ENCODE peak calls at places on chromosomes 2 and 18, in nine cellular contexts. One of them, this sample, is unnamed.

GRCh38 chr2:127408004-127408806 is 10.0 kb upstream of the PROC start:
- DNase-seq in GM23248: peak; percentile 96
- DNase-seq in neural progenitor cell: peak; percentile 93
- DNase-seq in SK-N-SH: peak; percentile 98
- DNase-seq in MM.1S: peak; percentile 87
- DNase-seq in PC-3: peak; percentile 95
- DNase-seq in HCT116: peak; percentile 57
- DNase-seq in GM23338: peak; percentile 94
- DNase-seq in hepatocyte: peak; percentile 98
- DNase-seq in this sample: peak; percentile 49

GRCh38 chr2:30511122-30512083 is 64.4 kb downstream of the LCLAT1 start:
- DNase-seq in GM23248: peak; percentile 70
- DNase-seq in neural progenitor cell: no peak
- DNase-seq in SK-N-SH: peak; percentile 24
- DNase-seq in MM.1S: no peak
- DNase-seq in PC-3: peak; percentile 51
- DNase-seq in HCT116: peak; percentile 57
- DNase-seq in GM23338: peak; percentile 11
- DNase-seq in hepatocyte: peak; percentile 21
- DNase-seq in this sample: no peak

GRCh38 chr2:233107011-233107410 is 46.9 kb downstream of the INPP5D start:
- DNase-seq in GM23248: no peak
- DNase-seq in neural progenitor cell: no peak
- DNase-seq in SK-N-SH: no peak
- DNase-seq in MM.1S: no peak
- DNase-seq in PC-3: no peak
- DNase-seq in HCT116: no peak
- DNase-seq in GM23338: no peak
- DNase-seq in hepatocyte: no peak
- DNase-seq in this sample: no peak

GRCh38 chr2:132984731-132985130 is 314.7 kb upstream of the LYPD1 start:
- DNase-seq in GM23248: no peak
- DNase-seq in neural progenitor cell: no peak
- DNase-seq in SK-N-SH: no peak
- DNase-seq in MM.1S: no peak
- DNase-seq in PC-3: no peak
- DNase-seq in HCT116: no peak
- DNase-seq in GM23338: no peak
- DNase-seq in hepatocyte: no peak
- DNase-seq in this sample: no peak

GRCh38 chr2:31397099-31397498 is 17.4 kb downstream of the XDH start:
- DNase-seq in GM23248: no peak
- DNase-seq in neural progenitor cell: no peak
- DNase-seq in SK-N-SH: no peak
- DNase-seq in MM.1S: peak; percentile 83
- DNase-seq in PC-3: no peak
- DNase-seq in HCT116: no peak
- DNase-seq in GM23338: no peak
- DNase-seq in hepatocyte: no peak
- DNase-seq in this sample: no peak

GRCh38 chr2:85852979-85853498 is 35.8 kb downstream of the ST3GAL5 start:
- DNase-seq in GM23248: peak; percentile 76
- DNase-seq in neural progenitor cell: no peak
- DNase-seq in SK-N-SH: peak; percentile 50
- DNase-seq in MM.1S: no peak
- DNase-seq in PC-3: no peak
- DNase-seq in HCT116: no peak
- DNase-seq in GM23338: no peak
- DNase-seq in hepatocyte: no peak
- DNase-seq in this sample: peak; percentile 25

GRCh38 chr18:22088029-22088428 is 81.4 kb upstream of the GATA6 start:
- DNase-seq in GM23248: no peak
- DNase-seq in neural progenitor cell: no peak
- DNase-seq in SK-N-SH: no peak
- DNase-seq in MM.1S: no peak
- DNase-seq in PC-3: no peak
- DNase-seq in HCT116: no peak
- DNase-seq in GM23338: no peak
- DNase-seq in hepatocyte: no peak
- DNase-seq in this sample: no peak

GRCh38 chr18:75204978-75205759 is 3.8 kb downstream of the PTGR3 start:
- DNase-seq in GM23248: no peak
- DNase-seq in neural progenitor cell: peak; percentile 38
- DNase-seq in SK-N-SH: no peak
- DNase-seq in MM.1S: no peak
- DNase-seq in PC-3: no peak
- DNase-seq in HCT116: no peak
- DNase-seq in GM23338: peak; percentile 39
- DNase-seq in hepatocyte: no peak
- DNase-seq in this sample: no peak

GRCh38 chr2:202339052-202339870 is 36.9 kb upstream of the BMPR2 start:
- DNase-seq in GM23248: peak; percentile 57
- DNase-seq in neural progenitor cell: no peak
- DNase-seq in SK-N-SH: no peak
- DNase-seq in MM.1S: no peak
- DNase-seq in PC-3: peak; percentile 98
- DNase-seq in HCT116: no peak
- DNase-seq in GM23338: no peak
- DNase-seq in hepatocyte: peak; percentile 13
- DNase-seq in this sample: no peak

DNA sequence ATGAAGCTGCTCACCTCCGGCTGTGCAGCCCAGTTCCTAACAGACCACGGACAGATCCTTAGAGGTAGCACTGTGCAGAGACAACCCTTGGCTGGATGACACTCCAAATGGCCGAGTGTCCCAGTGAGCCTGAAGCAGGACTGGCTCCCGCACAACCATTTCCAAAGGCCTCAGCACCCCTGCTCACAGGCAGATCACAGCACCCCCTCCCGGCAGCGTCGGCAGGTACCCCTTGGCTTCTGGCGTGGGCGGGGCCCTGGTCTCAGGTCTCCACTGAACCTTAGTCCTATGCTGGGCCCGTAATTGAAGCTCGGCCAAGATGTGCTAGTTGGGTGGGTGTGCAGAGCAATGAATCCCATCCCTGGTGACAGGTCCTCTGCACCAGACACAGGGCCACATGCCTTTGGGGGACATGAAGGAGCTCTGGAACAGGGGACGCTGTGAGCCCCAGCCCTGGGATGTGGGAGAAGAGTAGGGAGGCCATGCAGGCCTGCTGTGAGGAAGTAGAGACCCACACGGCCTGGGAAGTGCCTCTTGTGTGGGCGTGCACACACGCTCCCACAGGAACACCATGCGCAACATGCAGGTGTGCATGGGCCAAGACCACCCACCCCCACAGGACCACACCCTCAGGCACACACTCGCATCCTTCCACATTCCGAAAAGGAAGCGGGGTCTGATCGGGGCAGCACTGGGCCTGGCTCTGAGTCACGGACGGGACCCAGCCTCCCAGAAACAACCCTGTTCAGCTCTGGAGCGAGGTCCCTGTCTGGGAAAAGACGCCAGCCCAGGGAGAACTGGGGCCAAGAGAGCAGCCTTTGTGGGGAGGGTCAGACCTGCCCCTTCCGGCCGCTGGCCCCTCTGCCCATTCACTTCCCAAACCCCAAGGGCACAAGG is 2.8 kb downstream of the DUSP2 start:
- DNase-seq in GM23248: no peak
- DNase-seq in neural progenitor cell: no peak
- DNase-seq in SK-N-SH: no peak
- DNase-seq in MM.1S: no peak
- DNase-seq in PC-3: no peak
- DNase-seq in HCT116: no peak
- DNase-seq in GM23338: peak; percentile 71
- DNase-seq in hepatocyte: no peak
- DNase-seq in this sample: peak; percentile 70
- H3K4me2 ChIP-seq in GM23248: no peak overlapping the region
- H3K4me2 ChIP-seq in neural progenitor cell: no peak overlapping the region
- H3K4me2 ChIP-seq in SK-N-SH: no peak overlapping the region
- H3K4me2 ChIP-seq in MM.1S: no peak overlapping the region
- H3K4me2 ChIP-seq in PC-3: no peak overlapping the region
- H3K4me2 ChIP-seq in HCT116: no peak overlapping the region
- H3K4me2 ChIP-seq in GM23338: no peak overlapping the region
- H3K4me2 ChIP-seq in hepatocyte: no peak overlapping the region
- H3K4me2 ChIP-seq in this sample: peak overlapping the region; percentile 98

GRCh38 chr18:36895606-36896005 is 66.7 kb downstream of the KIAA1328 start:
- DNase-seq in GM23248: no peak
- DNase-seq in neural progenitor cell: no peak
- DNase-seq in SK-N-SH: no peak
- DNase-seq in MM.1S: no peak
- DNase-seq in PC-3: no peak
- DNase-seq in HCT116: no peak
- DNase-seq in GM23338: no peak
- DNase-seq in hepatocyte: no peak
- DNase-seq in this sample: no peak

GRCh38 chr18:36897253-36897652 is 68.3 kb downstream of the KIAA1328 start:
- DNase-seq in GM23248: no peak
- DNase-seq in neural progenitor cell: no peak
- DNase-seq in SK-N-SH: no peak
- DNase-seq in MM.1S: no peak
- DNase-seq in PC-3: no peak
- DNase-seq in HCT116: no peak
- DNase-seq in GM23338: no peak
- DNase-seq in hepatocyte: no peak
- DNase-seq in this sample: no peak

GRCh38 chr18:36903215-36903928 is 74.4 kb downstream of the KIAA1328 start:
- DNase-seq in GM23248: peak; percentile 62
- DNase-seq in neural progenitor cell: no peak
- DNase-seq in SK-N-SH: no peak
- DNase-seq in MM.1S: no peak
- DNase-seq in PC-3: no peak
- DNase-seq in HCT116: no peak
- DNase-seq in GM23338: no peak
- DNase-seq in hepatocyte: no peak
- DNase-seq in this sample: no peak

GRCh38 chr18:36901277-36901701 is 72.4 kb downstream of the KIAA1328 start:
- DNase-seq in GM23248: peak; percentile 7
- DNase-seq in neural progenitor cell: no peak
- DNase-seq in SK-N-SH: no peak
- DNase-seq in MM.1S: no peak
- DNase-seq in PC-3: peak; percentile 27
- DNase-seq in HCT116: no peak
- DNase-seq in GM23338: no peak
- DNase-seq in hepatocyte: no peak
- DNase-seq in this sample: no peak

GRCh38 chr18:36899289-36899688 is 70.4 kb downstream of the KIAA1328 start:
- DNase-seq in GM23248: peak; percentile 2
- DNase-seq in neural progenitor cell: peak; percentile 31
- DNase-seq in SK-N-SH: no peak
- DNase-seq in MM.1S: peak; percentile 65
- DNase-seq in PC-3: peak; percentile 48
- DNase-seq in HCT116: peak; percentile 39
- DNase-seq in GM23338: peak; percentile 79
- DNase-seq in hepatocyte: peak; percentile 11
- DNase-seq in this sample: peak; percentile 11
- TF ChIP-seq EZH2phosphoT487 in GM23248: no peak
- TF ChIP-seq EZH2phosphoT487 in neural progenitor cell: no peak
- TF ChIP-seq EZH2phosphoT487 in SK-N-SH: no peak
- TF ChIP-seq EZH2phosphoT487 in MM.1S: no peak
- TF ChIP-seq EZH2phosphoT487 in PC-3: no peak
- TF ChIP-seq EZH2phosphoT487 in HCT116: no peak
- TF ChIP-seq EZH2phosphoT487 in GM23338: no peak
- TF ChIP-seq EZH2phosphoT487 in hepatocyte: no peak
- TF ChIP-seq EZH2phosphoT487 in this sample: no peak

GRCh38 chr2:20917287-20917660 is 94.4 kb upstream of the LDAH start:
- DNase-seq in GM23248: no peak
- DNase-seq in neural progenitor cell: no peak
- DNase-seq in SK-N-SH: no peak
- DNase-seq in MM.1S: no peak
- DNase-seq in PC-3: no peak
- DNase-seq in HCT116: no peak
- DNase-seq in GM23338: no peak
- DNase-seq in hepatocyte: no peak
- DNase-seq in this sample: no peak

GRCh38 chr2:20917724-20918572 is 95.0 kb upstream of the LDAH start:
- DNase-seq in GM23248: no peak
- DNase-seq in neural progenitor cell: peak; percentile 18
- DNase-seq in SK-N-SH: no peak
- DNase-seq in MM.1S: no peak
- DNase-seq in PC-3: peak; percentile 10
- DNase-seq in HCT116: no peak
- DNase-seq in GM23338: no peak
- DNase-seq in hepatocyte: no peak
- DNase-seq in this sample: no peak

GRCh38 chr2:20915271-20915670 is 92.4 kb upstream of the LDAH start:
- DNase-seq in GM23248: no peak
- DNase-seq in neural progenitor cell: no peak
- DNase-seq in SK-N-SH: no peak
- DNase-seq in MM.1S: no peak
- DNase-seq in PC-3: no peak
- DNase-seq in HCT116: no peak
- DNase-seq in GM23338: no peak
- DNase-seq in hepatocyte: no peak
- DNase-seq in this sample: no peak

GRCh38 chr2:20914771-20915170 is 91.9 kb upstream of the LDAH start:
- DNase-seq in GM23248: no peak
- DNase-seq in neural progenitor cell: no peak
- DNase-seq in SK-N-SH: no peak
- DNase-seq in MM.1S: no peak
- DNase-seq in PC-3: no peak
- DNase-seq in HCT116: no peak
- DNase-seq in GM23338: no peak
- DNase-seq in hepatocyte: no peak
- DNase-seq in this sample: no peak

DNA sequence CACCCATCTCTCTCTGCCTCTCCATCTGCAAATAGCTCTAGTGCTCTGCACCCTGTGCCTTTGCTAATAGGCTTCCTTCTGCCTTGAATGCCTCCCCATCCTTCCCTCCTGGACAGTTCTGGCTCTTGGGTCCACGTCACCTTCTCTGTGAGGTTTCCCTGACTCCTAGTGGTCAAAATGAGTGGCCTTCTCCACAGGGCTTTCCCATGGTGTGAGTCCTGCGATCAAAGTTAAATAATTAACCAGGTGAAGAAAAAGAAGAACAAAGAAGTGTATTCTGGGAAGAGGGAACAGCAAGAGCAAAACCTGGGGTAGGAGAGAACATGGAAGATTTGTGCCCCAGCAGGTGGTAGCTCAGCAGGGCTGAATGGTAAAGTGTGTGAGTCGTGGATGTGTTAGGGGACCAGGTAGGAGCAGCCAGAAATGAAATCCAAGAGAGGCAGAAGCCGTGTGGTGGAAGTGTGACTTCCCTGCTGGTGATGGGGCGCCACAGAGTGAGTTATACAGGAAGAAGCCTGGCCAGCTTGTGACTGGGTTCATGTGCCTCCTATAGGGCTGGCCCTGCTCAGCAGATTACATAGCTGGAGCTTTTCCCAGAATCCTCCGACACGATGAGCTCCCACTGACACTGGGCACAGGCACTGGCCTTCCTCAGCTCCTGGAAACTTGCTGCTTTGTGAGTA is 93.8 kb upstream of the LDAH start:
- DNase-seq in GM23248: peak; percentile 38
- DNase-seq in neural progenitor cell: no peak
- DNase-seq in SK-N-SH: peak; percentile 50
- DNase-seq in MM.1S: no peak
- DNase-seq in PC-3: no peak
- DNase-seq in HCT116: no peak
- DNase-seq in GM23338: peak; percentile 12
- DNase-seq in hepatocyte: peak; percentile 68
- DNase-seq in this sample: no peak
- H3K4me2 ChIP-seq in GM23248: no peak overlapping the region
- H3K4me2 ChIP-seq in neural progenitor cell: no peak overlapping the region
- H3K4me2 ChIP-seq in SK-N-SH: peak overlapping the region; percentile 30
- H3K4me2 ChIP-seq in MM.1S: no peak overlapping the region
- H3K4me2 ChIP-seq in PC-3: no peak overlapping the region
- H3K4me2 ChIP-seq in HCT116: no peak overlapping the region
- H3K4me2 ChIP-seq in GM23338: no peak overlapping the region
- H3K4me2 ChIP-seq in hepatocyte: peak overlapping the region; percentile 58
- H3K4me2 ChIP-seq in this sample: no peak overlapping the region

GRCh38 chr18:60675801-60676200 is 303.2 kb upstream of the MC4R start:
- DNase-seq in GM23248: no peak
- DNase-seq in neural progenitor cell: no peak
- DNase-seq in SK-N-SH: no peak
- DNase-seq in MM.1S: no peak
- DNase-seq in PC-3: peak; percentile 72
- DNase-seq in HCT116: no peak
- DNase-seq in GM23338: no peak
- DNase-seq in hepatocyte: no peak
- DNase-seq in this sample: no peak
- TF ChIP-seq EZH2phosphoT487 in GM23248: no peak
- TF ChIP-seq EZH2phosphoT487 in neural progenitor cell: no peak
- TF ChIP-seq EZH2phosphoT487 in SK-N-SH: no peak
- TF ChIP-seq EZH2phosphoT487 in MM.1S: no peak
- TF ChIP-seq EZH2phosphoT487 in PC-3: no peak
- TF ChIP-seq EZH2phosphoT487 in HCT116: no peak
- TF ChIP-seq EZH2phosphoT487 in GM23338: no peak
- TF ChIP-seq EZH2phosphoT487 in hepatocyte: no peak
- TF ChIP-seq EZH2phosphoT487 in this sample: no peak

This sample was measured in OCI-LY7.